ENCODE peak calls at places on chromosomes 11 and 22, in five cellular contexts. T is sigmoid colon, Q is sciatic nerve, M is NAMALWA, Y is anterior cingulate cortex. R is an unnamed sample.
A peak's percentile ranks its signal among the peaks of the same experiment; 100 is the strongest.

GRCh38 chr11:110525883-110526282 is 96.1 kb downstream of the FDX1 start:
- DNase-seq in T (no peak), Q (peak; percentile 86), M (no peak), Y (no peak), R (no peak)

GRCh38 chr11:122183933-122184332 is 67.9 kb upstream of the BLID start:
- DNase-seq in T (no peak), Q (no peak), M (no peak), Y (no peak), R (no peak)

GRCh38 chr22:23673826-23674690 is 16.8 kb upstream of the RGL4 start:
- DNase-seq in T (peak; percentile 49), Q (no peak), M (no peak), Y (no peak), R (no peak)

GRCh38 chr22:43133401-43133800 is 9.8 kb downstream of the MCAT start:
- DNase-seq in T (no peak), Q (no peak), M (no peak), Y (no peak), R (no peak)

GRCh38 chr11:33197915-33198727 is 36.8 kb upstream of the CSTF3 start:
- DNase-seq in T (no peak), Q (no peak), M (no peak), Y (no peak), R (no peak)

GRCh38 chr11:1336836-1337646 is 27.6 kb upstream of the TOLLIP start:
- DNase-seq in T (peak; percentile 84), Q (peak; percentile 77), M (no peak), Y (no peak), R (peak; percentile 49)

GRCh38 chr11:126062679-126063509 is at the start of gene CDON:
- DNase-seq in T (peak; percentile 96), Q (peak; percentile 94), M (peak; percentile 91), Y (peak; percentile 75), R (peak; percentile 74)

GRCh38 chr22:45720875-45721378 is 49.3 kb downstream of the ATXN10 start:
- DNase-seq in T (no peak), Q (no peak), M (no peak), Y (no peak), R (no peak)

GRCh38 chr11:94674005-94674491 is 94.1 kb upstream of the AMOTL1 start:
- DNase-seq in T (no peak), Q (no peak), M (no peak), Y (no peak), R (no peak)

GRCh38 chr11:12723410-12724297 is 49.4 kb downstream of the TEAD1 start:
- DNase-seq in T (no peak), Q (no peak), M (no peak), Y (no peak), R (no peak)

GRCh38 chr11:9001736-9002135 is 2.1 kb downstream of the NRIP3 start:
- DNase-seq in T (no peak), Q (no peak), M (no peak), Y (no peak), R (peak; percentile 23)

GRCh38 chr11:125916683-125917337 is 12.5 kb downstream of the DDX25 start:
- DNase-seq in T (no peak), Q (no peak), M (no peak), Y (no peak), R (no peak)

R was measured in natural killer cell.